ENCODE peak calls at places on chromosomes 11 and 22, in seven cellular contexts. B is heart left ventricle, V is fibroblast of mammary gland, U is endodermal cell, M is PC-9, O is GM06990, E is PC-3. F is an unnamed sample.

GRCh38 chr11:75184051-75184450 is 33.1 kb downstream of the SLCO2B1 start:
- DNase-seq in B (no peak), V (no peak), U (no peak), M (no peak), O (no peak), E (no peak), F (no peak)

GRCh38 chr11:61776561-61777075 is 15.8 kb downstream of the TMEM258 start:
- DNase-seq in B (peak), V (peak), U (peak), M (peak), O (no peak), E (peak), F (no peak)

GRCh38 chr11:11813288-11813962 is 28.3 kb upstream of the USP47 start:
- DNase-seq in B (no peak), V (peak), U (no peak), M (peak), O (no peak), E (peak), F (peak)

GRCh38 chr11:66974724-66975402 is at the start of gene C11orf86:
- DNase-seq in B (no peak), V (no peak), U (peak), M (peak), O (no peak), E (no peak), F (no peak)

GRCh38 chr11:1060885-1061616 is 13.6 kb upstream of the MUC2 start:
- DNase-seq in B (no peak), V (peak), U (no peak), M (peak), O (no peak), E (peak), F (no peak)

GRCh38 chr22:49295465-49295743 is 532.3 kb downstream of the BRD1 start:
- DNase-seq in B (peak), V (no peak), U (no peak), M (no peak), O (no peak), E (no peak), F (no peak)

GRCh38 chr11:61797263-61797944 is 4.7 kb downstream of the FEN1 start:
- DNase-seq in B (peak), V (peak), U (peak), M (peak), O (no peak), E (peak), F (peak)

GRCh38 chr11:64271339-64272132 is 12.9 kb downstream of the BAD start:
- DNase-seq in B (peak), V (peak), U (peak), M (peak), O (peak), E (peak), F (peak)

GRCh38 chr11:113667801-113668200 is 38.3 kb downstream of the TMPRSS5 start:
- DNase-seq in B (no peak), V (no peak), U (peak), M (no peak), O (no peak), E (peak), F (no peak)

GRCh38 chr11:119254239-119254638 is 48.1 kb downstream of the CBL start:
- DNase-seq in B (no peak), V (no peak), U (no peak), M (no peak), O (no peak), E (no peak), F (no peak)

GRCh38 chr11:91248199-91248807 is 976.3 kb upstream of the FAT3 start:
- DNase-seq in B (no peak), V (peak), U (peak), M (no peak), O (no peak), E (peak), F (peak)

GRCh38 chr22:50720861-50721844 is 16.9 kb upstream of the ACR start:
- DNase-seq in B (peak), V (no peak), U (peak), M (no peak), O (no peak), E (no peak), F (no peak)

GRCh38 chr11:15695096-15695721 is 580.5 kb downstream of the INSC start:
- DNase-seq in B (no peak), V (no peak), U (peak), M (peak), O (no peak), E (no peak), F (no peak)

GRCh38 chr11:124863137-124863825 is 2.0 kb upstream of the ROBO3 start:
- DNase-seq in B (no peak), V (peak), U (peak), M (no peak), O (no peak), E (peak), F (no peak)

GRCh38 chr11:130428271-130428670 is at the start of gene ADAMTS8:
- DNase-seq in B (peak), V (no peak), U (no peak), M (no peak), O (no peak), E (no peak), F (no peak)

GRCh38 chr11:130426223-130427048 is 2.0 kb downstream of the ADAMTS8 start:
- DNase-seq in B (peak), V (no peak), U (no peak), M (no peak), O (no peak), E (no peak), F (no peak)

GRCh38 chr11:130428692-130429681 is 578 bp upstream of the ADAMTS8 start:
- DNase-seq in B (peak), V (no peak), U (no peak), M (no peak), O (no peak), E (no peak), F (no peak)

GRCh38 chr11:130427049-130427388 is 1.4 kb downstream of the ADAMTS8 start:
- DNase-seq in B (peak), V (no peak), U (no peak), M (no peak), O (no peak), E (no peak), F (no peak)

GRCh38 chr11:130427581-130428211 is 713 bp downstream of the ADAMTS8 start:
- DNase-seq in B (peak), V (no peak), U (peak), M (no peak), O (no peak), E (no peak), F (no peak)
- TF ChIP-seq CTCF in B (peak), V (peak), U (peak), M (no peak), O (no peak), E (peak), F (peak)

GRCh38 chr22:32202539-32203180 is 2.2 kb downstream of the RFPL2 start:
- DNase-seq in B (no peak), V (peak), U (peak), M (no peak), O (no peak), E (peak), F (peak)
- H3K4me3 ChIP-seq in B (peak), V (no peak), U (peak), M (no peak), O (no peak), E (no peak), F (peak)

GRCh38 chr11:125887373-125888324 is at the start of gene HYLS1:
- DNase-seq in B (peak), V (peak), U (peak), M (peak), O (peak), E (peak), F (peak)
- TF ChIP-seq CTCF in B (peak), V (peak), U (peak), M (no peak), O (peak), E (peak), F (peak)

GRCh38 chr11:65419460-65419772 is 3.2 kb upstream of the NEAT1 start:
- DNase-seq in B (peak), V (no peak), U (no peak), M (no peak), O (no peak), E (no peak), F (no peak)
- H3K4me3 ChIP-seq in B (peak), V (peak), U (peak), M (peak), O (peak), E (peak), F (peak)

DNA sequence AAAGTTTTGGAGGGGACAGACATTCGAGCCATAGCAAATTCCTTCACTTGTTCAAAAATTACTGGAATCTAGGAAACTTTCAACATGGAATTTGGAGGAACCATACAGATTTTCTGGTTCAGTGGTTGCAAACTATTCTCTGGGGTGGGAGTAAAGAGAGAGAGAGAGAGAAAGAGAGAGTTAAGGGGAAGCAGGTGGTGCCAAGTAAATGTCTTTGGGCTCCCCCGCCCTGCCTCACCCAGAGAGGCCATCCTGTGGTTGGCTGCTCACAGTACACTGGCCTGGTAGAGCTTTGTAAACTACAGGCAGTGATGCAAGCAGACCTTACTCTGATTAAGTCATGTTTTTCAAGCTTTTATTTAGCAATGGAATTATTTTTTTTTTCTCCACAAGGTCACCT is 82.6 kb downstream of the ADAMTS15 start:
- DNase-seq in B (no peak), V (peak), U (peak), M (no peak), O (no peak), E (no peak), F (peak)
- TF ChIP-seq CTCF in B (no peak), V (no peak), U (peak), M (no peak), O (no peak), E (no peak), F (peak)

GRCh38 chr22:22935546-22936157 is 48.0 kb downstream of the IGLL5 start:
- DNase-seq in B (peak), V (no peak), U (peak), M (no peak), O (peak), E (no peak), F (no peak)

GRCh38 chr22:22936190-22936914 is 48.7 kb downstream of the IGLL5 start:
- DNase-seq in B (no peak), V (no peak), U (no peak), M (no peak), O (no peak), E (no peak), F (no peak)

GRCh38 chr22:22938672-22939536 is 51.3 kb downstream of the IGLL5 start:
- DNase-seq in B (peak), V (no peak), U (no peak), M (no peak), O (no peak), E (no peak), F (no peak)

GRCh38 chr22:22937894-22938480 is 50.4 kb downstream of the IGLL5 start:
- DNase-seq in B (no peak), V (no peak), U (no peak), M (no peak), O (no peak), E (no peak), F (no peak)

DNA sequence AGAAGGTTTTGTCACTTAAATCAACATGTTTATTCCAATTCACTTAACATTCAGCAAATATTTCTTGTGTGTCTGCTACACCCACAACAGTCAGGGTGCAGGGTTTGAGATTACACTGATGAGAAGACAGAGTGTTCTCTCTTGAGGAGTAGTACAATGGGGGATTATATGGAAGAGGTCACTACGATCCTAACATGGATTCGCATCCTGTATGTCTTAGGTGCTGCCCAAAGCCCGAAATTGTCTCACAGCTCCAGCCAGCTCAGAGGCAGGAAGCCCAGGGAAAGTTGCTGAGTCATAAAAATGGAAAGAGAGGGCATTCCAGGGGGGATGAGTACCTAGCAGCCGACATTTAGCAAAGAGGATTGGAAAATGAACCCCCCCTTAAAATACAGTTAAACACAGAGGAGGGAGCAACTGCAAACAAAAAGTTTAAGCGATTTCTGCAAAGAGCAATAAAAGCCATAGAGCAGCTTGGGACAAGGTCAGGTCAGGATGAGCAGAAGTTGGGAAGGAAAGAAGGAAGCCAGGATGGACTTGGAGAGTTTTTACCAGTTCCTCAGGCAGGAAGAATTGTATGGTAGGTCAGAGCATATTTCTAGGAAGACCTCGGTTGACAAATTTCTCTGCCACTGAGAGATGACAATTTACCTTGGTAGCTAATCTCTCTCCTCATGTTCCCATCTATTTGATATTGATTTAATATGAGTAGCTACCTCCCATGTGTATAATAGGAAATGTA is 49.5 kb downstream of the IGLL5 start:
- DNase-seq in B (no peak), V (no peak), U (no peak), M (no peak), O (no peak), E (no peak), F (no peak)
- H3K4me3 ChIP-seq in B (no peak), V (no peak), U (no peak), M (no peak), O (no peak), E (no peak), F (no peak)

GRCh38 chr22:44329179-44329796 is 16.5 kb upstream of the SHISAL1 start:
- DNase-seq in B (no peak), V (no peak), U (no peak), M (peak), O (peak), E (peak), F (no peak)
- TF ChIP-seq CTCF in B (no peak), V (no peak), U (peak), M (no peak), O (no peak), E (no peak), F (peak)

DNA sequence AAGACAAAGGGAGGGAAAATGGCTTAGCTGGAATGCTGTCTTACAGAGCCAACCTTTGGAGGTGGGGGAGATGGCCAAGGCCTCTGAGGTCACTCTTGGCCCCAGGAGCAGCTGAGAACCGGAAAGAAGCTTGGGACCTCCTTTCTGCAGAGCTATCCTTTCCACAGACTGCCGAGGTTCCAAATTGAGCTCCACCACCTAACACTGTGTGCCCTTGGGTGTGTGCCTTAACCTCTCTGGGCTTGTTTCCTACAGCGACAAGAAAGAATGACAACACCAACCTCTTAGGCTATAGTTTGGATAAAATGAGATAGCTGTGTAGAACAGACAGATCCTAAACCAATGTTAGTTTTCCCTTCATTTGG is 23.2 kb downstream of the RTN4RL2 start:
- DNase-seq in B (no peak), V (no peak), U (no peak), M (no peak), O (no peak), E (no peak), F (no peak)
- H3K4me3 ChIP-seq in B (no peak), V (no peak), U (no peak), M (no peak), O (no peak), E (no peak), F (no peak)

GRCh38 chr22:27684856-27685255 is 116.7 kb downstream of the MN1 start:
- DNase-seq in B (no peak), V (no peak), U (no peak), M (no peak), O (no peak), E (no peak), F (no peak)

GRCh38 chr22:27681037-27681436 is 120.5 kb downstream of the MN1 start:
- DNase-seq in B (no peak), V (no peak), U (no peak), M (no peak), O (no peak), E (no peak), F (no peak)

GRCh38 chr22:27680636-27681035 is 120.9 kb downstream of the MN1 start:
- DNase-seq in B (no peak), V (no peak), U (no peak), M (no peak), O (no peak), E (no peak), F (no peak)

GRCh38 chr22:27679722-27680488 is 121.7 kb downstream of the MN1 start:
- DNase-seq in B (no peak), V (no peak), U (no peak), M (no peak), O (no peak), E (no peak), F (no peak)

DNA sequence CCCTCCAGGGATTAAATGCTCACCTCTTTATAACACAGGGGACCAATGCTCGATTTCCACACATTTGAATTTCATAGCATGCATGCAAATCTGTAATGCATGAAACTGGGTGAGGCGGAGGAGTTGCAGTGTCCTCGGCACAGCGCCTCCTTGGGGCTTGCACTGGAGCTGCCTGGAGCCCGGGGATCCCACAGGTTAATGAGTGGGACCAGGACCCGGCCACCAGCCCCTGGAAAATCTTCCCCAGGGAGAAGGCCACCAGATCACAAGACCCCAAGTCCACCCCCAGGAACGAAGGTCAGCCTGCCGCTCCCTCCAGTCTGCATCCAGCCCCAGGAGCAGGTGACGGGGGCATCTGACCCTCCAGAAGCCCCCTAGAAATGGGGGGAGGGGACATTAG is 119.1 kb downstream of the MN1 start:
- DNase-seq in B (no peak), V (no peak), U (peak), M (no peak), O (no peak), E (no peak), F (no peak)
- TF ChIP-seq CTCF in B (peak), V (peak), U (peak), M (peak), O (no peak), E (peak), F (peak)